ENCODE peak calls at places on chromosomes 13 and 19, in seven cellular contexts. T, U, L, A, O, M and F are unnamed samples.

GRCh38 chr13:42892760-42893159 is 99.3 kb downstream of the EPSTI1 start:
- DNase-seq in O (no peak), U (no peak), L (no peak), A (no peak), M (no peak), T (no peak), F (no peak)

GRCh38 chr13:96898855-96899254 is 95.4 kb downstream of the OXGR1 start:
- DNase-seq in L (no peak), U (no peak), M (no peak), O (peak), A (no peak), T (no peak), F (no peak)

GRCh38 chr19:44512326-44513298 is 12.3 kb upstream of the ZNF180 start:
- DNase-seq in U (no peak), L (peak), M (peak), T (peak), O (peak), A (peak), F (peak)

GRCh38 chr19:38527466-38528136 is 90.2 kb downstream of the MAP4K1 start:
- DNase-seq in T (no peak), A (no peak), M (no peak), U (no peak), L (no peak), O (peak), F (no peak)

GRCh38 chr13:21402586-21403307 is 56.4 kb downstream of the ZDHHC20 start:
- DNase-seq in M (peak), T (peak), A (no peak), O (no peak), L (no peak), U (no peak), F (peak)

GRCh38 chr19:11539495-11540365 is 1.1 kb downstream of the CNN1 start:
- DNase-seq in L (peak), M (no peak), U (no peak), O (peak), T (no peak), A (no peak), F (no peak)

GRCh38 chr13:98576215-98576945 is 527 bp downstream of the STK24 start:
- DNase-seq in M (peak), O (peak), L (peak), A (no peak), T (peak), U (no peak), F (no peak)

GRCh38 chr13:60335531-60335930 is 61.5 kb upstream of the TDRD3 start:
- DNase-seq in U (no peak), A (no peak), M (peak), L (no peak), O (peak), T (peak), F (peak)

GRCh38 chr19:12885749-12886706 is 973 bp downstream of the KLF1 start:
- DNase-seq in L (no peak), A (no peak), M (peak), T (no peak), U (no peak), O (no peak), F (no peak)

GRCh38 chr19:50198431-50199253 is 4.8 kb upstream of the MYH14 start:
- DNase-seq in O (no peak), U (peak), T (no peak), M (no peak), L (no peak), A (no peak), F (no peak)

GRCh38 chr13:106173891-106174610 is 361.4 kb downstream of the EFNB2 start:
- DNase-seq in A (no peak), M (no peak), L (no peak), T (no peak), U (no peak), O (no peak), F (no peak)

GRCh38 chr19:6061420-6062130 is 48.7 kb downstream of the RFX2 start:
- DNase-seq in O (no peak), U (peak), A (no peak), T (peak), M (no peak), L (peak), F (no peak)

GRCh38 chr19:35585844-35586243 is at the start of gene PMIS2:
- DNase-seq in U (no peak), O (peak), L (no peak), M (no peak), T (peak), A (peak), F (no peak)

GRCh38 chr19:29714371-29714952 is 599 bp downstream of the C19orf12 start:
- DNase-seq in M (peak), T (peak), A (no peak), U (no peak), L (no peak), O (peak), F (no peak)

GRCh38 chr13:23570099-23570926 is at the start of gene TNFRSF19:
- DNase-seq in M (peak), O (peak), U (peak), A (no peak), L (no peak), T (peak), F (peak)

GRCh38 chr13:30870049-30870884 is 35.8 kb upstream of the MEDAG start:
- DNase-seq in T (peak), M (peak), U (peak), L (peak), A (no peak), O (peak), F (no peak)

GRCh38 chr19:58399903-58400637 is 4.6 kb downstream of the RNF225 start:
- DNase-seq in O (peak), L (no peak), U (no peak), A (no peak), T (no peak), M (no peak), F (no peak)

GRCh38 chr19:46571495-46571894 is 29.6 kb upstream of the CALM3 start:
- DNase-seq in T (peak), U (no peak), O (peak), A (no peak), L (no peak), M (peak), F (peak)

GRCh38 chr13:98454389-98454881 is 122.5 kb downstream of the STK24 start:
- DNase-seq in L (no peak), U (no peak), A (no peak), T (peak), M (no peak), O (no peak), F (peak)

GRCh38 chr13:47146991-47147783 is 250.3 kb upstream of the HTR2A start:
- DNase-seq in M (no peak), U (no peak), A (no peak), O (no peak), L (no peak), T (no peak), F (no peak)

GRCh38 chr19:46759817-46760333 is 13.6 kb upstream of the STRN4 start:
- DNase-seq in U (no peak), M (no peak), L (no peak), T (no peak), O (no peak), A (no peak), F (no peak)

GRCh38 chr13:112172641-112173171 is 105.8 kb downstream of the SOX1 start:
- DNase-seq in T (no peak), A (no peak), O (no peak), U (no peak), M (no peak), L (no peak), F (no peak)

GRCh38 chr19:49793561-49793840 is 19.6 kb downstream of the FUZ start:
- DNase-seq in T (peak), U (no peak), L (no peak), A (peak), M (peak), O (no peak), F (no peak)

GRCh38 chr13:99758465-99759162 is 213.0 kb downstream of the ZIC5 start:
- DNase-seq in O (peak), A (no peak), M (no peak), U (no peak), T (no peak), L (no peak), F (no peak)

GRCh38 chr13:111503905-111504695 is 183.7 kb downstream of the TEX29 start:
- DNase-seq in U (peak), A (no peak), M (no peak), T (no peak), L (no peak), O (no peak), F (no peak)

GRCh38 chr13:50474094-50474654 is 369.3 kb downstream of the DLEU7 start:
- DNase-seq in L (no peak), A (no peak), T (no peak), U (no peak), M (no peak), O (no peak), F (no peak)